ENCODE peak calls at places on chromosomes 13 and 19, in six cellular contexts. H is IMR-90, O is H1, P is mesenchymal stem cell, G is mesendoderm, W is neuronal stem cell. B is an unnamed sample.

GRCh38 chr13:30504081-30504480 is 38.3 kb upstream of the HMGB1 start:
- DNase-seq in H (peak; percentile 31), W (no peak), O (no peak), G (no peak), P (no peak), B (no peak)

GRCh38 chr19:33580026-33580644 is 41.6 kb upstream of the CHST8 start:
- DNase-seq in P (no peak), W (no peak), G (no peak), O (no peak), H (no peak), B (no peak)

GRCh38 chr19:4172861-4173473 is 9.4 kb downstream of the SIRT6 start:
- DNase-seq in W (peak; percentile 75), O (peak; percentile 98), G (peak; percentile 71), P (peak; percentile 52), H (peak; percentile 14), B (peak; percentile 85)

GRCh38 chr19:677201-677600 is 1.0 kb downstream of the FSTL3 start:
- DNase-seq in H (peak; percentile 79), P (peak; percentile 88), G (no peak), W (no peak), O (no peak), B (no peak)

GRCh38 chr19:17323973-17324327 is 10.7 kb downstream of the ANO8 start:
- DNase-seq in O (no peak), W (no peak), G (no peak), H (no peak), P (no peak), B (no peak)

GRCh38 chr19:43432866-43433673 is 18.4 kb downstream of the TEX101 start:
- DNase-seq in W (peak; percentile 48), P (peak; percentile 47), G (peak; percentile 79), H (peak; percentile 44), O (peak; percentile 82), B (peak; percentile 86)

GRCh38 chr13:41456768-41457588 is at the start of gene RGCC:
- DNase-seq in O (peak; percentile 81), P (peak; percentile 70), G (peak; percentile 72), W (peak; percentile 56), H (peak; percentile 49), B (peak; percentile 75)

GRCh38 chr13:51467730-51468129 is 14.9 kb upstream of the INTS6 start:
- DNase-seq in G (no peak), W (no peak), H (no peak), P (no peak), O (no peak), B (no peak)

GRCh38 chr19:4971424-4971793 is 2.5 kb downstream of the KDM4B start:
- DNase-seq in W (no peak), G (peak; percentile 78), P (peak; percentile 40), H (no peak), O (peak; percentile 72), B (peak; percentile 84)

GRCh38 chr13:30034448-30034795 is 184.0 kb upstream of the UBL3 start:
- DNase-seq in W (no peak), G (no peak), H (peak; percentile 36), O (no peak), P (no peak), B (no peak)

GRCh38 chr13:27012482-27013197 is 159.0 kb downstream of the USP12 start:
- DNase-seq in P (peak; percentile 92), W (no peak), G (no peak), O (peak; percentile 6), H (peak; percentile 89), B (peak; percentile 3)

GRCh38 chr19:33426621-33427475 is 53.3 kb downstream of the CEBPG start:
- DNase-seq in H (no peak), O (no peak), G (no peak), P (no peak), W (no peak), B (no peak)

GRCh38 chr13:100673831-100674362 is 698 bp downstream of the TMTC4 start:
- DNase-seq in H (peak; percentile 83), W (peak; percentile 46), P (peak; percentile 93), G (peak; percentile 82), O (no peak), B (no peak)

GRCh38 chr13:51425410-51426042 is 27.3 kb downstream of the INTS6 start:
- DNase-seq in O (no peak), G (peak; percentile 4), H (peak; percentile 60), W (no peak), P (peak; percentile 62), B (no peak)

GRCh38 chr19:39599116-39599515 is 3.2 kb upstream of the LGALS13 start:
- DNase-seq in G (peak; percentile 54), O (peak; percentile 58), H (peak; percentile 27), P (peak; percentile 18), W (peak; percentile 53), B (no peak)

GRCh38 chr19:33040994-33041827 is 23.5 kb downstream of the RHPN2 start:
- DNase-seq in P (peak; percentile 26), W (no peak), H (no peak), O (no peak), G (no peak), B (no peak)

GRCh38 chr13:82847595-82847994 is 1034.7 kb downstream of the SLITRK1 start:
- DNase-seq in O (no peak), H (no peak), W (no peak), P (no peak), G (peak; percentile 4), B (no peak)

GRCh38 chr19:28465317-28466086 is 747.4 kb downstream of the UQCRFS1 start:
- DNase-seq in W (no peak), P (no peak), G (peak; percentile 55), O (no peak), H (no peak), B (no peak)

GRCh38 chr19:14004619-14005380 is 1.3 kb downstream of the RFX1 start:
- DNase-seq in H (no peak), O (no peak), W (no peak), G (no peak), P (no peak), B (no peak)

GRCh38 chr19:40264314-40265054 is 20.7 kb downstream of the AKT2 start:
- DNase-seq in P (no peak), O (no peak), W (no peak), G (peak; percentile 59), H (no peak), B (no peak)

GRCh38 chr13:74325106-74325505 is 190.9 kb upstream of the KLF12 start:
- DNase-seq in W (no peak), P (peak; percentile 76), H (peak; percentile 87), G (no peak), O (no peak), B (no peak)

GRCh38 chr13:31699650-31700049 is 39.7 kb upstream of the RXFP2 start:
- DNase-seq in P (no peak), W (peak; percentile 23), G (peak; percentile 67), H (no peak), O (no peak), B (peak; percentile 33)

GRCh38 chr13:111006508-111007031 is 91.7 kb upstream of the ANKRD10 start:
- DNase-seq in H (peak; percentile 84), P (peak; percentile 80), W (peak; percentile 1), G (peak; percentile 61), O (no peak), B (no peak)

GRCh38 chr19:48470281-48470680 is 1.1 kb downstream of the CYTH2 start:
- DNase-seq in P (no peak), H (no peak), G (no peak), W (no peak), O (no peak), B (peak; percentile 55)
- H2AK5ac ChIP-seq in P (no peak overlapping the region), H (no peak overlapping the region), G (no peak overlapping the region), W (no peak overlapping the region), O (no peak overlapping the region), B (no peak overlapping the region)

DNA sequence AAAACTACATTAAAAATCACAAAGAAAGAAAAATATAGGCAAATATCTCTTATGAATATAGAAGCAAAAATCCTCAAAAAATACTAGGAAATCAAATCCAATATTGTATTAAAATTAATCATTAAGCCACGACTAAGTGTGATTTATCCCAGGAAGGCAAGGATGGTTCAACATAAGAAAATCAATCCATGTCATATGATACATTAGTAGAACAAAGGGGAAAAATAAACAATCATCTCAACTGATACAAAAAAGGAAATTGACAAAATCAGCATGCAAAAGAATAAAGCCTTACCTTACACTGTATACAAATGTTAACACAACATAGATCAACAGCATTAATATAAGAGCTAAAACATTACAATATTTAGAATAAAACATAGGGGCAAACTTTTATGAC is 933.3 kb downstream of the PCDH9 start:
- DNase-seq in O (no peak), G (no peak), W (no peak), P (no peak), H (no peak), B (no peak)
- H2AK5ac ChIP-seq in O (no peak overlapping the region), G (no peak overlapping the region), W (no peak overlapping the region), P (no peak overlapping the region), H (no peak overlapping the region), B (no peak overlapping the region)

DNA sequence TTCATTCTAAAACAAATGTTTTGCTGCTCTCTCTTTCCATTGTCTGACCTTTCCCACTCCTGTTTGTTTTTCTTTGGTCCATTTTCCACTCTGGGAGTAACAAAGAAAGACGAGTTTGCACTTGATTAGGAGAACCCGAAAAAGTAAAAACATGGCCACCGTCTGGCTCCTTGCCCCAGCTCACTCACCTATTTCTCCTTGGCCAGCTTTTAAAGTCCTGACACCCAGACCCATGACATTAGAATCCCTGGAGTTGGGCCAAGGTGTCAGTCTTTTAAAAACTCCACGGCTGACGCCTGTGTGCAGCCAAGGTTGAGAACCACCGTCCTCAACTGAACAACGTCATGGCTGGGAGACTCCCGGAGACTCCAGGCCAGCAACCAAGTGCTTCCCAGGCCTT is 63.6 kb upstream of the FLT1 start:
- DNase-seq in W (no peak), P (no peak), G (no peak), H (no peak), O (no peak), B (no peak)
- H2AK5ac ChIP-seq in W (no peak overlapping the region), P (peak overlapping the region; percentile 62), G (no peak overlapping the region), H (peak overlapping the region; percentile 97), O (no peak overlapping the region), B (no peak overlapping the region)

GRCh38 chr19:57946316-57946715 is 1.2 kb downstream of the ZNF256 start:
- DNase-seq in G (no peak), O (no peak), P (no peak), H (no peak), W (no peak), B (no peak)

GRCh38 chr19:57949702-57950101 is 2.2 kb upstream of the ZNF256 start:
- DNase-seq in O (no peak), G (no peak), W (no peak), H (no peak), P (no peak), B (no peak)

GRCh38 chr19:57947088-57947418 is 453 bp downstream of the ZNF256 start:
- DNase-seq in O (no peak), P (peak; percentile 7), H (no peak), G (no peak), W (no peak), B (no peak)

GRCh38 chr19:57949296-57949695 is 1.8 kb upstream of the ZNF256 start:
- DNase-seq in G (no peak), P (no peak), W (no peak), O (no peak), H (no peak), B (no peak)

DNA sequence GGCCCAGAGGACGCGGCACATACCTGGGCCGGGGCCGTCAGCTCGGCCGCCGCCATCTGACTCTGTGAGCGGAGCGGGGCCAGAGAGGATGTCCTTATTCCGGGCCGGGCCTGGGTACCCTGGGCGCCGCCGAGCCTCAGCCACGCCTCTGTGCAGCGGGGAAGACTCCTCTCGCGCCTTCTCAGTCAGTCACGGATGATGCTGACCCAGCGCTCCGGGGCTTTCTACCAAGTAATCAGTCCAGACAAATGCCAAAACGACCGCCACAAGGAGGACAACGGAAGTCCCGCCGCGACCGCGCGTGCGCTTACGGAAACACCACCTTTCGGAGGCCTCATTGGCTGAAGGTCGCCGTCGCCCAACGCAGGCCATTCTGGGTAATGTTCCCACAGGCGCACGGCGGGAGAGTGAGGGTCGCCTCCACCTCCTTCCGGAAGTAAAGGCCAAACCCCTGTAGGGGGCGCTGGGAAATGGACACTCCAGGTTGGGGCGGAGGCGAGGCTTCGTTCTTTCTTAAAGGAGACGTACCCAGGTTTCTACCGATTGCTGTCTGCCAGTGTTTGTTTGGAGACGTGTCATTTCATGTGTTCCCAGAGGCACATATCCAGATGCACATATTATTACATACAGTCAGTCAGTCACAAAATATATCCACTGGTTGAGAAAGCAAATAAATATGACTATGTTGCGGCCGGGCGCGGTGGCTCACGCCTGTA is at the start of gene ZNF256:
- DNase-seq in O (peak; percentile 97), G (peak; percentile 98), H (peak; percentile 93), W (peak; percentile 92), P (peak; percentile 95), B (peak; percentile 98)
- H2AK5ac ChIP-seq in O (peak within 1 kb of the TSS; percentile 19), G (no peak within 1 kb of the TSS), H (no peak within 1 kb of the TSS), W (peak within 1 kb of the TSS; percentile 88), P (no peak within 1 kb of the TSS), B (no peak within 1 kb of the TSS)